ENCODE peak calls at places on chromosomes 5 and 9, in six cellular contexts. N is NCI-H2029; Q is effector memory CD8-positive, alpha-beta T cell; I is activated CD8-positive, alpha-beta memory T cell treated with anti-CD3 and anti-CD28 coated beads, Interleukin-2, amount 10 ng/mL, durations not matched to agents 7 days and 5 days; U is mucosa of descending colon; L is HTR-8/SVneo. R is an unnamed sample.

GRCh38 chr9:14361074-14361473 is 47.1 kb upstream of the NFIB start:
- DNase-seq in N (no peak), Q (no peak), I (no peak), U (no peak), L (no peak), R (no peak)

GRCh38 chr5:31036407-31036806 is 157.1 kb upstream of the CDH6 start:
- DNase-seq in N (no peak), Q (no peak), I (no peak), U (no peak), L (peak; percentile 56), R (no peak)

GRCh38 chr5:56734066-56734766 is 81.1 kb upstream of the MAP3K1 start:
- DNase-seq in N (no peak), Q (no peak), I (no peak), U (no peak), L (no peak), R (no peak)

GRCh38 chr5:94802450-94802849 is 184.0 kb downstream of the SLF1 start:
- DNase-seq in N (no peak), Q (no peak), I (no peak), U (no peak), L (no peak), R (no peak)

GRCh38 chr9:14678776-14679175 is 14.5 kb downstream of the ZDHHC21 start:
- DNase-seq in N (no peak), Q (no peak), I (no peak), U (no peak), L (no peak), R (no peak)

GRCh38 chr9:93148721-93149120 is 14.7 kb upstream of the NINJ1 start:
- DNase-seq in N (no peak), Q (no peak), I (no peak), U (no peak), L (no peak), R (no peak)

GRCh38 chr9:134776080-134776796 is 104.4 kb upstream of the FCN2 start:
- DNase-seq in N (no peak), Q (no peak), I (no peak), U (no peak), L (no peak), R (no peak)

GRCh38 chr9:110021891-110022290 is 186.1 kb downstream of the C9orf152 start:
- DNase-seq in N (no peak), Q (no peak), I (no peak), U (no peak), L (no peak), R (no peak)

GRCh38 chr5:71769265-71769664 is 50.2 kb downstream of the CARTPT start:
- DNase-seq in N (no peak), Q (no peak), I (no peak), U (no peak), L (no peak), R (no peak)

GRCh38 chr5:71475788-71476384 is 20.4 kb downstream of the BDP1 start:
- DNase-seq in N (no peak), Q (no peak), I (no peak), U (no peak), L (peak; percentile 44), R (no peak)

GRCh38 chr9:13718539-13718938 is 439.0 kb upstream of the MPDZ start:
- DNase-seq in N (no peak), Q (no peak), I (no peak), U (no peak), L (no peak), R (no peak)

GRCh38 chr5:72388652-72389051 is 68.5 kb downstream of the PTCD2 start:
- DNase-seq in N (no peak), Q (no peak), I (no peak), U (no peak), L (no peak), R (peak; percentile 38)

GRCh38 chr9:113636165-113636564 is 172.6 kb downstream of the RGS3 start:
- DNase-seq in N (no peak), Q (no peak), I (no peak), U (no peak), L (no peak), R (no peak)

GRCh38 chr5:151661968-151662732 is 24.6 kb downstream of the SPARC start:
- DNase-seq in N (no peak), Q (no peak), I (no peak), U (no peak), L (no peak), R (no peak)

GRCh38 chr9:34701023-34701768 is 8.7 kb downstream of the CCL21 start:
- DNase-seq in N (peak; percentile 72), Q (peak; percentile 76), I (peak; percentile 79), U (peak; percentile 74), L (peak; percentile 59), R (peak; percentile 82)

GRCh38 chr5:135739383-135739961 is 95.0 kb upstream of the SLC25A48 start:
- DNase-seq in N (no peak), Q (no peak), I (peak; percentile 15), U (no peak), L (no peak), R (no peak)

GRCh38 chr5:119022017-119022745 is 33.8 kb upstream of the DTWD2 start:
- DNase-seq in N (no peak), Q (no peak), I (no peak), U (no peak), L (peak; percentile 37), R (no peak)

GRCh38 chr9:5089737-5090136 is 95.7 kb downstream of the INSL6 start:
- DNase-seq in N (no peak), Q (no peak), I (no peak), U (peak; percentile 73), L (no peak), R (no peak)

GRCh38 chr5:121164632-121165031 is 687.0 kb upstream of the FTMT start:
- DNase-seq in N (no peak), Q (no peak), I (no peak), U (no peak), L (no peak), R (no peak)